ENCODE peak calls at places on chromosomes 3 and 15, in eight cellular contexts. S, R, H, J, T, C, F and G are unnamed samples.
A peak's percentile ranks its signal among the peaks of the same experiment; 100 is the strongest.

GRCh38 chr3:169002689-169003088 is 660.8 kb downstream of the MECOM start:
- DNase-seq in S (peak; percentile 99), R (no peak), H (no peak), J (no peak), T (no peak), C (no peak), F (no peak), G (no peak)

GRCh38 chr15:66387176-66388056 is 704 bp downstream of the MAP2K1 start:
- DNase-seq in S (no peak), R (peak; percentile 79), H (peak; percentile 68), J (peak; percentile 71), T (no peak), C (peak; percentile 83), F (peak; percentile 64), G (peak; percentile 33)

GRCh38 chr15:66670698-66671580 is 31.1 kb upstream of the SMAD6 start:
- DNase-seq in S (no peak), R (no peak), H (no peak), J (peak; percentile 93), T (no peak), C (no peak), F (no peak), G (no peak)

GRCh38 chr3:120567370-120568197 is 28.6 kb upstream of the NDUFB4 start:
- DNase-seq in S (no peak), R (no peak), H (peak; percentile 44), J (no peak), T (no peak), C (peak; percentile 70), F (no peak), G (no peak)

GRCh38 chr3:57555316-57555715 is 758 bp upstream of the PDE12 start:
- DNase-seq in S (no peak), R (no peak), H (no peak), J (no peak), T (no peak), C (no peak), F (no peak), G (no peak)

GRCh38 chr3:145953316-145953715 is 207.7 kb downstream of the PLOD2 start:
- DNase-seq in S (no peak), R (no peak), H (peak; percentile 79), J (no peak), T (no peak), C (peak; percentile 64), F (no peak), G (no peak)

GRCh38 chr15:42502472-42502871 is 7.0 kb downstream of the SNAP23 start:
- DNase-seq in S (no peak), R (no peak), H (no peak), J (no peak), T (no peak), C (no peak), F (no peak), G (no peak)

GRCh38 chr3:39429466-39429865 is 22.9 kb downstream of the RPSA start:
- DNase-seq in S (no peak), R (no peak), H (no peak), J (no peak), T (no peak), C (peak; percentile 70), F (no peak), G (no peak)

GRCh38 chr3:129958715-129959114 is 15.8 kb upstream of the TRH start:
- DNase-seq in S (no peak), R (no peak), H (no peak), J (no peak), T (no peak), C (no peak), F (no peak), G (no peak)

GRCh38 chr3:113514265-113514769 is 639 bp downstream of the SPICE1 start:
- DNase-seq in S (no peak), R (no peak), H (no peak), J (no peak), T (no peak), C (no peak), F (no peak), G (no peak)